ENCODE peak calls at places on chromosomes 3 and 15, in five cellular contexts. P, D, H, F and B are unnamed samples.

GRCh38 chr15:20357139-20358065 is 184.2 kb downstream of the GOLGA6L6 start:
- DNase-seq in P (peak; percentile 30), D (peak; percentile 51), F (no peak), H (peak; percentile 8), B (peak; percentile 37)

GRCh38 chr15:48856947-48857346 is 21.0 kb upstream of the EID1 start:
- DNase-seq in H (no peak), F (no peak), D (no peak), P (no peak), B (no peak)

GRCh38 chr3:53236112-53236841 is 19.5 kb downstream of the TKT start:
- DNase-seq in P (no peak), H (no peak), D (no peak), F (no peak), B (no peak)

GRCh38 chr3:58570851-58571250 is 6.3 kb downstream of the FAM107A start:
- DNase-seq in P (no peak), F (no peak), D (no peak), H (no peak), B (no peak)

GRCh38 chr3:163813935-163814334 is 1264.4 kb downstream of the SI start:
- DNase-seq in P (no peak), D (no peak), F (no peak), H (no peak), B (no peak)

GRCh38 chr3:59575113-59576001 is 525.5 kb upstream of the CFAP20DC start:
- DNase-seq in P (peak; percentile 90), F (peak; percentile 60), D (peak; percentile 66), H (peak; percentile 91), B (peak; percentile 61)

GRCh38 chr3:124126446-124127017 is 134.6 kb upstream of the ROPN1 start:
- DNase-seq in P (no peak), F (no peak), H (no peak), D (no peak), B (no peak)

GRCh38 chr3:45145681-45146614 is at the start of gene CDCP1:
- DNase-seq in F (no peak), D (peak; percentile 54), H (no peak), P (peak; percentile 10), B (peak; percentile 33)

GRCh38 chr3:45056608-45057301 is 30.7 kb downstream of the CLEC3B start:
- DNase-seq in H (no peak), P (no peak), D (no peak), F (no peak), B (no peak)

GRCh38 chr3:136332776-136333175 is 82.6 kb downstream of the PCCB start:
- DNase-seq in P (no peak), F (no peak), D (no peak), H (no peak), B (no peak)

GRCh38 chr15:84829428-84829827 is 12.3 kb downstream of the ALPK3 start:
- DNase-seq in H (no peak), F (no peak), D (no peak), P (no peak), B (no peak)

GRCh38 chr15:60363903-60364302 is 33.9 kb downstream of the ANXA2 start:
- DNase-seq in H (no peak), P (no peak), D (no peak), F (no peak), B (no peak)

GRCh38 chr15:45847645-45848044 is 212.8 kb downstream of the SQOR start:
- DNase-seq in F (no peak), D (no peak), H (no peak), P (no peak), B (no peak)

GRCh38 chr15:22904736-22905135 is 66.3 kb downstream of the NIPA2 start:
- DNase-seq in H (no peak), F (no peak), D (no peak), P (no peak), B (no peak)